ENCODE peak calls at places on chromosomes 11 and 22, in ten cellular contexts. Q, H, R, C, S, V, A, P, N and Z are unnamed samples.
A peak's percentile ranks its signal among the peaks of the same experiment; 100 is the strongest.

GRCh38 chr11:15282754-15283153 is 168.0 kb downstream of the INSC start:
- DNase-seq in Q (no peak), H (no peak), R (no peak), C (no peak), S (no peak), V (no peak), A (no peak), P (no peak), N (no peak), Z (no peak)

GRCh38 chr11:119905162-119905561 is 176.2 kb upstream of the NECTIN1 start:
- DNase-seq in Q (no peak), H (no peak), R (no peak), C (peak; percentile 55), S (no peak), V (no peak), A (no peak), P (no peak), N (no peak), Z (no peak)

GRCh38 chr11:74373382-74373781 is 24.9 kb downstream of the PGM2L1 start:
- DNase-seq in Q (no peak), H (no peak), R (peak; percentile 43), C (no peak), S (no peak), V (no peak), A (no peak), P (no peak), N (no peak), Z (no peak)

GRCh38 chr22:49570032-49570848 is 257.4 kb downstream of the BRD1 start:
- DNase-seq in Q (peak; percentile 10), H (no peak), R (no peak), C (peak; percentile 3), S (no peak), V (peak; percentile 44), A (no peak), P (no peak), N (no peak), Z (no peak)

GRCh38 chr11:14519692-14520085 is 497 bp downstream of the PSMA1 start:
- DNase-seq in Q (no peak), H (peak; percentile 22), R (peak; percentile 34), C (no peak), S (no peak), V (no peak), A (no peak), P (no peak), N (no peak), Z (no peak)

GRCh38 chr11:76752321-76753175 is 30.6 kb upstream of the TSKU start:
- DNase-seq in Q (peak; percentile 77), H (peak; percentile 12), R (peak; percentile 92), C (peak; percentile 85), S (no peak), V (no peak), A (peak; percentile 84), P (peak; percentile 96), N (no peak), Z (peak; percentile 89)

GRCh38 chr22:28072066-28072465 is 153.0 kb upstream of the PITPNB start:
- DNase-seq in Q (no peak), H (no peak), R (peak; percentile 47), C (no peak), S (no peak), V (no peak), A (no peak), P (no peak), N (no peak), Z (no peak)

GRCh38 chr22:39594411-39594810 is 23.9 kb downstream of the CACNA1I start:
- DNase-seq in Q (no peak), H (no peak), R (no peak), C (no peak), S (no peak), V (no peak), A (no peak), P (no peak), N (no peak), Z (no peak)

GRCh38 chr11:3153291-3153861 is 11.7 kb downstream of the OSBPL5 start:
- DNase-seq in Q (peak; percentile 49), H (peak; percentile 90), R (peak; percentile 95), C (peak; percentile 53), S (no peak), V (no peak), A (peak; percentile 49), P (peak; percentile 92), N (no peak), Z (peak; percentile 61)

GRCh38 chr11:67374571-67375276 is 1.3 kb upstream of the CLCF1 start:
- DNase-seq in Q (no peak), H (no peak), R (peak; percentile 44), C (no peak), S (no peak), V (peak; percentile 63), A (no peak), P (no peak), N (peak; percentile 72), Z (no peak)
- H3K4me3 ChIP-seq in Q (peak overlapping the region; percentile 71), H (peak overlapping the region; percentile 63), R (peak overlapping the region; percentile 74), C (no peak overlapping the region), S (no peak overlapping the region), V (peak overlapping the region; percentile 77), A (peak overlapping the region; percentile 76), P (peak overlapping the region; percentile 15), N (peak overlapping the region; percentile 68), Z (peak overlapping the region; percentile 85)

GRCh38 chr11:124840666-124841065 is 24.6 kb upstream of the ROBO3 start:
- DNase-seq in Q (no peak), H (no peak), R (no peak), C (no peak), S (no peak), V (no peak), A (no peak), P (no peak), N (no peak), Z (no peak)

GRCh38 chr11:124837491-124837856 is 27.8 kb upstream of the ROBO3 start:
- DNase-seq in Q (no peak), H (peak; percentile 82), R (peak; percentile 89), C (no peak), S (peak; percentile 10), V (peak; percentile 52), A (no peak), P (peak; percentile 89), N (peak; percentile 30), Z (no peak)

GRCh38 chr11:124839972-124840621 is 25.1 kb upstream of the ROBO3 start:
- DNase-seq in Q (no peak), H (no peak), R (no peak), C (no peak), S (no peak), V (peak; percentile 64), A (no peak), P (no peak), N (no peak), Z (no peak)

GRCh38 chr11:124841186-124841585 is 24.0 kb upstream of the ROBO3 start:
- DNase-seq in Q (no peak), H (no peak), R (peak; percentile 28), C (no peak), S (no peak), V (no peak), A (no peak), P (no peak), N (no peak), Z (no peak)

GRCh38 chr11:124839051-124839971 is 25.9 kb upstream of the ROBO3 start:
- DNase-seq in Q (no peak), H (no peak), R (no peak), C (no peak), S (no peak), V (peak; percentile 66), A (no peak), P (no peak), N (no peak), Z (no peak)
- H3K4me3 ChIP-seq in Q (peak overlapping the region; percentile 46), H (peak overlapping the region; percentile 38), R (peak overlapping the region; percentile 47), C (no peak overlapping the region), S (no peak overlapping the region), V (peak overlapping the region; percentile 56), A (peak overlapping the region; percentile 65), P (peak overlapping the region; percentile 34), N (peak overlapping the region; percentile 37), Z (peak overlapping the region; percentile 45)

GRCh38 chr22:33568934-33569496 is 351.3 kb downstream of the LARGE1 start:
- DNase-seq in Q (no peak), H (no peak), R (no peak), C (no peak), S (no peak), V (no peak), A (no peak), P (no peak), N (no peak), Z (no peak)
- H3K4me3 ChIP-seq in Q (no peak overlapping the region), H (no peak overlapping the region), R (no peak overlapping the region), C (no peak overlapping the region), S (no peak overlapping the region), V (no peak overlapping the region), A (no peak overlapping the region), P (no peak overlapping the region), N (no peak overlapping the region), Z (no peak overlapping the region)

GRCh38 chr11:65291613-65292012 is 23.1 kb upstream of the CDC42EP2 start:
- DNase-seq in Q (no peak), H (peak; percentile 51), R (peak; percentile 61), C (no peak), S (no peak), V (no peak), A (no peak), P (peak; percentile 90), N (no peak), Z (no peak)
- H3K4me3 ChIP-seq in Q (peak overlapping the region; percentile 23), H (no peak overlapping the region), R (peak overlapping the region; percentile 42), C (no peak overlapping the region), S (no peak overlapping the region), V (no peak overlapping the region), A (no peak overlapping the region), P (peak overlapping the region; percentile 46), N (peak overlapping the region; percentile 21), Z (peak overlapping the region; percentile 22)